ENCODE peak calls at places on chromosomes 16 and 17, in seven cellular contexts. L is NCI-H748 treated with DMSO at 0.1 percent for 48 hours; E is HEK293T; G is heart right ventricle; O is thoracic aorta; N is stimulated activated CD4-positive, alpha-beta T cell treated with anti-CD3 and anti-CD28 coated beads, Interleukin-15, amount 100 ng/mL, for 48 hours; W is WTC11. Y is an unnamed sample.

GRCh38 chr16:50299508-50300105 is 33.3 kb downstream of the ADCY7 start:
- DNase-seq in L (no peak), E (no peak), G (no peak), O (no peak), N (no peak), W (no peak), Y (no peak)

GRCh38 chr16:73213761-73214480 is 166.0 kb upstream of the ZFHX3 start:
- DNase-seq in L (peak; percentile 55), E (no peak), G (no peak), O (no peak), N (no peak), W (no peak), Y (no peak)

GRCh38 chr16:24036614-24037013 is 200.8 kb downstream of the PRKCB start:
- DNase-seq in L (peak; percentile 23), E (peak; percentile 78), G (peak; percentile 23), O (no peak), N (no peak), W (peak; percentile 59), Y (peak; percentile 55)

GRCh38 chr16:53714080-53715050 is 10.4 kb downstream of the FTO start:
- DNase-seq in L (peak; percentile 91), E (peak; percentile 43), G (no peak), O (no peak), N (no peak), W (no peak), Y (no peak)

GRCh38 chr17:43573579-43574321 is 27.6 kb upstream of the ETV4 start:
- DNase-seq in L (no peak), E (no peak), G (no peak), O (no peak), N (no peak), W (no peak), Y (no peak)

GRCh38 chr17:57210224-57210553 is 46.1 kb upstream of the MSI2 start:
- DNase-seq in L (no peak), E (no peak), G (no peak), O (no peak), N (no peak), W (no peak), Y (no peak)

GRCh38 chr17:8004899-8005298 is 2.5 kb downstream of the GUCY2D start:
- DNase-seq in L (no peak), E (no peak), G (no peak), O (no peak), N (no peak), W (no peak), Y (no peak)

GRCh38 chr16:75289189-75289588 is 37.8 kb upstream of the BCAR1 start:
- DNase-seq in L (no peak), E (no peak), G (peak; percentile 50), O (no peak), N (no peak), W (no peak), Y (no peak)

GRCh38 chr16:57600048-57600835 is 28.2 kb upstream of the ADGRG1 start:
- DNase-seq in L (no peak), E (peak; percentile 71), G (peak; percentile 45), O (no peak), N (peak; percentile 31), W (peak; percentile 84), Y (peak; percentile 47)

GRCh38 chr16:75471723-75472634 is 7.5 kb upstream of the TMEM170A start:
- DNase-seq in L (peak; percentile 18), E (peak; percentile 79), G (peak; percentile 64), O (no peak), N (no peak), W (peak; percentile 48), Y (peak; percentile 58)

GRCh38 chr17:53353919-53354351 is 468.8 kb upstream of the KIF2B start:
- DNase-seq in L (no peak), E (no peak), G (peak; percentile 14), O (no peak), N (no peak), W (no peak), Y (no peak)

GRCh38 chr17:2883544-2884203 is 87.4 kb downstream of the RAP1GAP2 start:
- DNase-seq in L (no peak), E (no peak), G (peak; percentile 44), O (no peak), N (no peak), W (no peak), Y (no peak)

GRCh38 chr17:20122236-20122879 is 113.2 kb downstream of the SPECC1 start:
- DNase-seq in L (no peak), E (no peak), G (no peak), O (no peak), N (no peak), W (no peak), Y (no peak)

GRCh38 chr16:56833243-56833970 is 31.6 kb upstream of the SLC12A3 start:
- DNase-seq in L (no peak), E (no peak), G (no peak), O (no peak), N (no peak), W (no peak), Y (no peak)

GRCh38 chr16:86517652-86518258 is 7.4 kb downstream of the FOXF1 start:
- DNase-seq in L (peak; percentile 7), E (peak; percentile 70), G (peak; percentile 34), O (no peak), N (no peak), W (peak; percentile 77), Y (peak; percentile 25)

GRCh38 chr17:63641678-63642077 is 19.5 kb downstream of the MAP3K3 start:
- DNase-seq in L (no peak), E (no peak), G (peak; percentile 40), O (no peak), N (no peak), W (no peak), Y (no peak)

Y was measured in OCI-LY7.